ENCODE peak calls at places on chromosomes 5 and 9, in four cellular contexts. U is K562, N is HepG2, I is A549. F is an unnamed sample.

GRCh38 chr9:106718996-106719395 is 144.0 kb upstream of the ZNF462 start:
- DNase-seq in N (no peak), U (no peak), I (no peak), F (no peak)

GRCh38 chr5:117594165-117594564 is 1019.5 kb upstream of the SEMA6A start:
- DNase-seq in N (no peak), I (no peak), U (no peak), F (no peak)

GRCh38 chr5:169567079-169567478 is 16.5 kb upstream of the SPDL1 start:
- DNase-seq in U (no peak), N (no peak), I (no peak), F (no peak)

GRCh38 chr5:945691-946541 is 53.2 kb downstream of the TRIP13 start:
- DNase-seq in N (no peak), I (no peak), U (no peak), F (no peak)

GRCh38 chr5:32443145-32443540 is 1.4 kb downstream of the ZFR start:
- DNase-seq in N (no peak), U (no peak), I (no peak), F (peak; percentile 31)

GRCh38 chr5:39661026-39661779 is 236.4 kb upstream of the DAB2 start:
- DNase-seq in U (no peak), I (no peak), N (no peak), F (no peak)

GRCh38 chr5:111518747-111519146 is 6.4 kb upstream of the STARD4 start:
- DNase-seq in I (no peak), U (no peak), N (no peak), F (no peak)

GRCh38 chr9:89642789-89643188 is 38.0 kb downstream of the GADD45G start:
- DNase-seq in N (no peak), U (no peak), I (no peak), F (no peak)

GRCh38 chr9:92870289-92870688 is 7.5 kb downstream of the ZNF484 start:
- DNase-seq in U (no peak), N (no peak), I (no peak), F (no peak)

GRCh38 chr5:137858223-137858916 is 9.3 kb upstream of the MYOT start:
- DNase-seq in I (no peak), U (no peak), N (no peak), F (peak; percentile 58)

GRCh38 chr9:35650341-35651158 is at the start of gene SIT1:
- DNase-seq in U (no peak), N (no peak), I (no peak), F (no peak)

GRCh38 chr5:43572357-43572756 is 15.5 kb upstream of the PAIP1 start:
- DNase-seq in I (no peak), N (no peak), U (no peak), F (no peak)

GRCh38 chr9:104025109-104025508 is 69.0 kb upstream of the SMC2 start:
- DNase-seq in I (no peak), N (no peak), U (no peak), F (no peak)

GRCh38 chr9:91943876-91944470 is 6.1 kb downstream of the ROR2 start:
- DNase-seq in N (no peak), I (no peak), U (no peak), F (no peak)

GRCh38 chr5:124718376-124718775 is 28.1 kb downstream of the ZNF608 start:
- DNase-seq in N (no peak), I (no peak), U (no peak), F (no peak)

GRCh38 chr5:151596839-151597539 is 5.9 kb upstream of the FAT2 start:
- DNase-seq in N (peak; percentile 31), I (no peak), U (no peak), F (no peak)

GRCh38 chr5:98500811-98501210 is 272.7 kb upstream of the RGMB start:
- DNase-seq in U (no peak), N (no peak), I (no peak), F (no peak)

GRCh38 chr5:58582004-58582403 is 871 bp upstream of the RAB3C start:
- DNase-seq in U (no peak), N (no peak), I (no peak), F (no peak)

GRCh38 chr5:54383941-54384340 is 71.6 kb upstream of the HSPB3 start:
- DNase-seq in N (no peak), U (no peak), I (no peak), F (no peak)

GRCh38 chr5:135489466-135490244 is 37.5 kb upstream of the TIFAB start:
- DNase-seq in U (no peak), I (no peak), N (peak; percentile 80), F (no peak)

GRCh38 chr5:16886366-16886736 is 49.7 kb downstream of the MYO10 start:
- DNase-seq in I (peak; percentile 54), U (no peak), N (no peak), F (no peak)

GRCh38 chr5:143685416-143685815 is 126.5 kb upstream of the HMHB1 start:
- DNase-seq in I (peak; percentile 39), U (no peak), N (peak; percentile 24), F (no peak)
- TF ChIP-seq CTCF in I (no peak), U (peak; percentile 26), N (peak; percentile 46), F (no peak)

DNA sequence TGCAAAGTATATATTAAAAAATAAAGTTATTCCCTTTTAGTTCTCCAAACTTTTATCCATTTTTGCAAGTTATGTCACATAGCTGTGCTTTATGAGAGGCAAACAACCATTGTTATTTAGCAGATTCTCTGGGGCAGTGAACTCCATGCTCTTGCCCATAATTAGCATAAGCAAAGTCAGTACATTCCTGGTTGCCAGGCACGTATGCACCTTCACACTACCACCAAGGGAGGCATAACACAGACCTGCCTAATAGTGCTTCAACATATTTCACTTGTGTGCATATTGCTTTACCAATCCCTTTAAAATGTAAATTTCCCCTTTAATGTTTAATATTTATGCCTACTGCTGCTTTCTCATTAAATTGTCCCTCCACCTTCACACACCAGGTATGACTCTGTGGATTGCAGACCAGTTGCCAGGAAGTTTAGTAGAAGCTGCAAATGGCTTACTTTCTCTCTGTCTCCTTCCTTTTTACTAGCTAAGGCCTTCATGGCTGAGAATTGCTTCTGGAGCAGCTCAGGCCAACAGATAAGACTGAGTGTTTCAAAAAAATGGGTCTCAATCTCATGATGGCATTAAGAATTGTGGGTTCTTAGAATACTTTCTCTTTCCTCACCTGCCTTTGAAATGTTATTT is 388.2 kb downstream of the PRR16 start:
- DNase-seq in U (no peak), N (no peak), I (no peak), F (no peak)
- TF ChIP-seq CHD4 in U (no peak), N (no peak), I (no peak), F (no peak)

GRCh38 chr9:130262061-130262745 is 3.4 kb upstream of the HMCN2 start:
- DNase-seq in N (no peak), I (no peak), U (no peak), F (no peak)

GRCh38 chr9:130260816-130261765 is 4.5 kb upstream of the HMCN2 start:
- DNase-seq in U (no peak), N (no peak), I (no peak), F (no peak)

GRCh38 chr9:130264414-130265350 is 878 bp upstream of the HMCN2 start:
- DNase-seq in U (no peak), I (no peak), N (no peak), F (no peak)

GRCh38 chr9:130263601-130264413 is 1.8 kb upstream of the HMCN2 start:
- DNase-seq in I (no peak), U (no peak), N (no peak), F (no peak)

DNA sequence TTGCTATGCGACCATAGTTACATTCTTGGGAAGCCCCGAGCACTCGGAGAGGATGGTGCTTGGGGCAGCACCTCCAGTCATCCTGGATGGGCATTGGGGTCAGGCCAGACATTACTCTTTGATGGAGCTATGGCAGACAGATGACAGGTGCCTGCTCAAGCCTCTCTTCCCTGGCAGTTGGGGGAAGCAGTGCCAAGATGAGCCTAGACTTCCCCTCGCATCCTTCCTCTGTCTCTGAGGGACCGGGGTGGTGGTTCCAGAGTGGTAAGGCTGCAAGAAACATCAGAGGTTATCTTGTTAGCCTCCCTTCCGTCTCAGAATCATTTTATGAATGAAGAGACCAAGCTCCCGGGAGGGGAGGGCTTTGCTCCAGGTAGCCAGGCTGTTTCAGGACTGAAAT is 2.8 kb upstream of the HMCN2 start:
- DNase-seq in I (no peak), N (no peak), U (no peak), F (no peak)
- TF ChIP-seq CTCF in I (no peak), N (no peak), U (no peak), F (no peak)

DNA sequence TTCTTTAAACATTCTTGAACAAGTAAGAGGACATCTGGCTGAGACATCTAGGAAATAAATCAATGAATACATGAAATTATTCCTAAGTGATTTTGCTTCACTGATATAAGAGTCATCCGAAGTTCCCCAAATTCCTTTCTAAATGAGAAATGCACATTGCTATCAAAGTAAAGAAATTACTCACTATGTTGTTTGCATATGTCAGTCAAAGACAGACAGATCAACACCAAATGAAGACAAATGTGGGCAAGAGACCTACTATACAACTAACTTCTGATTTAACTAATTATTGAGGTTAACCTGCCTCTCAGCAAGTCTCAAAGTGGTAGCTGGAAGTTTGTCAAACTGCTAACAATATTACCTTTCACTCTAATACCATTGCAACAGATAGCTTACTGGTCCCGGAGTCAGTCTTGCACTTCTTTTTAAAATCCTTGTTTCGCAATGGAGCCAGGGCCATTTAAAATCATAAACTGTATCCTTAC is 13.2 kb downstream of the TUT7 start:
- DNase-seq in U (no peak), N (no peak), I (peak; percentile 13), F (no peak)
- TF ChIP-seq CHD4 in U (no peak), N (no peak), I (no peak), F (no peak)

GRCh38 chr9:34176089-34176488 is 2.8 kb upstream of the UBAP1 start:
- DNase-seq in U (no peak), N (no peak), I (no peak), F (no peak)

GRCh38 chr9:34177906-34178697 is 741 bp upstream of the UBAP1 start:
- DNase-seq in U (no peak), I (no peak), N (no peak), F (no peak)

GRCh38 chr9:34179528-34180138 is 790 bp downstream of the UBAP1 start:
- DNase-seq in U (peak; percentile 13), N (no peak), I (peak; percentile 23), F (no peak)

DNA sequence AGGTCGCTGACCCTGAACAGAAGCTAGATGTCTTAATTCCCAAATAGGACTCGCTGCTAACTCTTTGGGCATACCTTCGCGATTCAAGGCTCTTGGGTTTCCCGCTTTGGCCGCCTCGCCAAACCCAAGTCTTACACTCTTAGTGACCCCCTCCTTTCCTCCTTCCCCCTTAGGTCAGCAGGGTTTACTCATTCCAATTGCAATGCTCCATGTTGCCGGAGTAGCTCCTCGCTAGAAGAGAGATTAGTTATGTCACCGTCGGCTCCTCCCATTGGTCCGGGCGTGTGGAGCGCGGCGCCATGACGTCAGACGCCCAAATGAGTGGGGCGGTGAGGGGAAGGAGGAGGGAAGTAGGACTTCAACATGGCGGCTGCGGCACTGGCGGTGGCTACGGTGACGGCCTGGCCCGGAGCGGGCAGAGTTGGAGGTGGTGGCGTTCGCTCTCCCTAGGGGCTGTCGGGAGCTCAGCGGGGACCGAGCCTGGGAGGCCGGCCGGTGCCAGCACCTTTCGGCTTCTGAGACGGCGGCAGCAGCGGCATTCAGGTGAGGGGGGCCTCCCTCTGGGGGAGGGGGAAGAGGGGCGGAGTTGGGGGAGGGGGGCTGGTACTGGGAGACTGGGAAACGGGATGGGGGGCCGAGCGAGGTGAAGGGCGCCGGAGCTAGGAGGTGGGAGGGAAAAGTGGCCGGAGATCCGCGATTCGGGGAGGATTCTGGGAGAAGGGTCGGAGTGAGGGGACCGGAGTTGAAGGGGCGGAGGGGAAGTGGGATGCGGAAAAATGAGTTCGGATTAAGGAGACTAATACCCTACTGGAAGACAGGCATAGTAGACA is at the start of gene UBAP1:
- DNase-seq in N (peak; percentile 96), U (peak; percentile 90), I (peak; percentile 98), F (peak; percentile 88)
- TF ChIP-seq CTCF in N (no peak), U (no peak), I (no peak), F (no peak)

GRCh38 chr9:122396622-122397148 is 25.9 kb downstream of the PTGS1 start:
- DNase-seq in I (no peak), U (no peak), N (no peak), F (no peak)
- TF ChIP-seq CHD4 in I (no peak), U (no peak), N (no peak), F (no peak)

GRCh38 chr5:105945203-105945972 is 1725.3 kb downstream of the EFNA5 start:
- DNase-seq in I (no peak), U (no peak), N (no peak), F (no peak)
- TF ChIP-seq CTCF in I (no peak), U (no peak), N (no peak), F (no peak)